ENCODE peak calls at places on chromosomes 6 and 20, in seven cellular contexts. H, L, V, P, C, Y and W are unnamed samples.

GRCh38 chr6:151059612-151060095 is 180.1 kb upstream of the AKAP12 start:
- DNase-seq in H (peak; percentile 59), L (no peak), V (no peak), P (peak; percentile 35), C (no peak), Y (no peak), W (no peak)

GRCh38 chr6:159075506-159076100 is 30.8 kb upstream of the TAGAP start:
- DNase-seq in H (peak; percentile 43), L (no peak), V (no peak), P (no peak), C (peak; percentile 22), Y (peak; percentile 17), W (no peak)

GRCh38 chr20:60784321-60784720 is 467.7 kb upstream of the CDH4 start:
- DNase-seq in H (no peak), L (no peak), V (no peak), P (no peak), C (no peak), Y (no peak), W (no peak)

GRCh38 chr6:14196029-14196428 is 78.5 kb downstream of the CD83 start:
- DNase-seq in H (no peak), L (no peak), V (no peak), P (no peak), C (no peak), Y (no peak), W (no peak)

GRCh38 chr6:28337103-28337520 is 1.2 kb upstream of the ZSCAN31 start:
- DNase-seq in H (peak; percentile 5), L (no peak), V (no peak), P (no peak), C (no peak), Y (no peak), W (no peak)

GRCh38 chr6:40386200-40386599 is 201.0 kb downstream of the LRFN2 start:
- DNase-seq in H (no peak), L (no peak), V (no peak), P (no peak), C (no peak), Y (no peak), W (no peak)

GRCh38 chr6:26224940-26225847 is 138.0 kb downstream of the HFE start:
- DNase-seq in H (peak; percentile 98), L (no peak), V (no peak), P (no peak), C (no peak), Y (peak; percentile 84), W (peak; percentile 77)

GRCh38 chr6:41584668-41585205 is 38.6 kb downstream of the FOXP4 start:
- DNase-seq in H (no peak), L (peak; percentile 70), V (no peak), P (no peak), C (no peak), Y (peak; percentile 82), W (peak; percentile 88)

GRCh38 chr6:111550953-111551352 is 54.7 kb downstream of the TRAF3IP2 start:
- DNase-seq in H (no peak), L (no peak), V (no peak), P (no peak), C (no peak), Y (no peak), W (peak; percentile 23)

GRCh38 chr20:48631114-48632016 is 196.4 kb downstream of the PREX1 start:
- DNase-seq in H (peak; percentile 51), L (no peak), V (no peak), P (no peak), C (no peak), Y (no peak), W (no peak)

GRCh38 chr6:127446356-127446755 is 12.8 kb downstream of the KIAA0408 start:
- DNase-seq in H (peak; percentile 41), L (no peak), V (no peak), P (no peak), C (peak; percentile 32), Y (no peak), W (no peak)

GRCh38 chr6:157669747-157670216 is 153.3 kb upstream of the SNX9 start:
- DNase-seq in H (peak; percentile 83), L (no peak), V (peak; percentile 22), P (peak; percentile 91), C (peak; percentile 39), Y (peak; percentile 70), W (peak; percentile 83)

GRCh38 chr6:108518714-108519576 is 41.8 kb upstream of the FOXO3 start:
- DNase-seq in H (peak; percentile 25), L (no peak), V (no peak), P (no peak), C (peak; percentile 61), Y (peak; percentile 76), W (peak; percentile 57)

GRCh38 chr6:67210450-67210849 is 1424.6 kb upstream of the ADGRB3 start:
- DNase-seq in H (no peak), L (no peak), V (no peak), P (no peak), C (peak; percentile 59), Y (no peak), W (no peak)

GRCh38 chr6:33863084-33863483 is 59.3 kb upstream of the MLN start:
- DNase-seq in H (no peak), L (no peak), V (no peak), P (no peak), C (no peak), Y (no peak), W (no peak)

GRCh38 chr6:53647437-53648094 is 18.0 kb downstream of the KLHL31 start:
- DNase-seq in H (peak; percentile 10), L (no peak), V (peak; percentile 57), P (no peak), C (no peak), Y (no peak), W (no peak)

GRCh38 chr20:41287327-41287726 is 30.2 kb downstream of the ZHX3 start:
- DNase-seq in H (peak; percentile 70), L (no peak), V (no peak), P (no peak), C (no peak), Y (no peak), W (no peak)

GRCh38 chr6:158049055-158050028 is 67.7 kb downstream of the SYNJ2 start:
- DNase-seq in H (no peak), L (no peak), V (no peak), P (no peak), C (no peak), Y (no peak), W (peak; percentile 48)

GRCh38 chr6:139388384-139388783 is 13.9 kb upstream of the CITED2 start:
- DNase-seq in H (no peak), L (no peak), V (no peak), P (no peak), C (no peak), Y (no peak), W (no peak)

GRCh38 chr20:1823421-1823892 is 71.8 kb upstream of the SIRPA start:
- DNase-seq in H (no peak), L (no peak), V (no peak), P (no peak), C (no peak), Y (no peak), W (no peak)
- H3K4me3 ChIP-seq in H (no peak overlapping the region), L (no peak overlapping the region), V (no peak overlapping the region), P (no peak overlapping the region), C (no peak overlapping the region), Y (no peak overlapping the region), W (no peak overlapping the region)

DNA sequence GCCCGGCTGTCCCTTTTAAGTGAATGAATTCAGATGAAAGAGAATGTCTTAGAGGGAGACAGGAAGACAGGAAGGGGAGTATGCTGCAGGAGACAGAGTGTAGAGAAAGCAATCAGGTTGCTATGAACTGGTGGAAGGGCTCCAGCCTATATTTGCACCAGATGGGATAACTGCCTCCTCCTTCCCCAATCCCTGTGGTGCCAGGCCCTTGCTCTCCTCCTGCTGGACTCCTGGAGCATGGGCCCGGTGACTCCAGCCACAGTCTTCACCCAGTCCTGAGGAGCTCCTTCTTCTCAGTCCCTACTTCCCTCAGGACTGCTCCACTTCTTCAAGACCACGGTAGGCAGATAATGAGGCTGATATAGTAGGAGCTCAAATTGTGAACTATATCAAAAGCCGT is 91.8 kb downstream of the TMEM200A start:
- DNase-seq in H (no peak), L (no peak), V (no peak), P (no peak), C (peak; percentile 11), Y (peak; percentile 13), W (no peak)
- H3K27me3 ChIP-seq in H (no peaks in the 10 kb centered on the region), L (no peaks in the 10 kb centered on the region), V (no peaks in the 10 kb centered on the region), P (no peaks in the 10 kb centered on the region), C (no peaks in the 10 kb centered on the region), Y (no peaks in the 10 kb centered on the region), W (no peaks in the 10 kb centered on the region)

DNA sequence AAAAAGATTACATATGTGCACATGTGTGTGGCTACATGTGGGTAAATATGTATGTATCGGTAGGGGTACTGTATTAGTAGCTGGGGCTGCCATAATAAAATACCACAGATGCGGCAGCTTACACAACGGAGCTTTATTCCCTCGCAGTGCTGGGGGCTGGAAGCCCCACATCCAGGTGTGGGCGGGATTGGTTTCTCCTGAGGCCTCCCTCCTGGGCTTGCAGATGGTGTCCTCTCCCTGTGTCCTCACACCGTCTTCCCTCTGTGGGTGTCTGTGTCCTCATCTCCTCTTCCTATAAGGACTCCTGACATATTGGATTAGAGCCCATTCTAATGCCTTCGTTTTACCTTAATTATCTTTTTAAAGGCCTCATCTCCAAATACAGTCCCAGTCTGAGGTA is 97.7 kb downstream of the LY86 start:
- DNase-seq in H (no peak), L (no peak), V (no peak), P (no peak), C (no peak), Y (no peak), W (no peak)
- H3K4me3 ChIP-seq in H (no peak overlapping the region), L (peak overlapping the region; percentile 27), V (no peak overlapping the region), P (no peak overlapping the region), C (no peak overlapping the region), Y (peak overlapping the region; percentile 41), W (no peak overlapping the region)

GRCh38 chr6:29375191-29375590 is at the start of gene OR12D3:
- DNase-seq in H (no peak), L (no peak), V (no peak), P (no peak), C (no peak), Y (no peak), W (no peak)
- H3K27me3 ChIP-seq in H (no peaks in the 10 kb centered on the region), L (no peaks in the 10 kb centered on the region), V (no peaks in the 10 kb centered on the region), P (no peaks in the 10 kb centered on the region), C (peaks cover 10% of the 10 kb centered on the region), Y (no peaks in the 10 kb centered on the region), W (no peaks in the 10 kb centered on the region)